ENCODE peak calls at places on chromosome 11, in seven cellular contexts. One of them, this sample, is unnamed.

GRCh38 chr11:123493393-123494063 is 63.5 kb downstream of the GRAMD1B start:
- DNase-seq in CD8-positive, alpha-beta T cell: no peak
- DNase-seq in heart right ventricle: no peak
- DNase-seq in fibroblast of lung: no peak
- DNase-seq in CD4-positive, CD25-positive, alpha-beta regulatory T cell: no peak
- DNase-seq in ovary: no peak
- DNase-seq in endodermal cell: peak; percentile 64
- DNase-seq in this sample: no peak

GRCh38 chr11:26944866-26945664 is 48.8 kb upstream of the FIBIN start:
- DNase-seq in CD4-positive, CD25-positive, alpha-beta regulatory T cell: no peak
- DNase-seq in fibroblast of lung: peak; percentile 30
- DNase-seq in heart right ventricle: no peak
- DNase-seq in ovary: no peak
- DNase-seq in CD8-positive, alpha-beta T cell: no peak
- DNase-seq in endodermal cell: no peak
- DNase-seq in this sample: no peak

GRCh38 chr11:95101935-95102334 is 12.3 kb downstream of the ENDOD1 start:
- DNase-seq in ovary: no peak
- DNase-seq in fibroblast of lung: no peak
- DNase-seq in CD4-positive, CD25-positive, alpha-beta regulatory T cell: no peak
- DNase-seq in heart right ventricle: no peak
- DNase-seq in endodermal cell: no peak
- DNase-seq in CD8-positive, alpha-beta T cell: no peak
- DNase-seq in this sample: no peak

GRCh38 chr11:23423119-23423518 is 562.8 kb upstream of the CCDC179 start:
- DNase-seq in endodermal cell: no peak
- DNase-seq in heart right ventricle: no peak
- DNase-seq in ovary: no peak
- DNase-seq in fibroblast of lung: peak; percentile 36
- DNase-seq in CD8-positive, alpha-beta T cell: no peak
- DNase-seq in CD4-positive, CD25-positive, alpha-beta regulatory T cell: no peak
- DNase-seq in this sample: no peak

GRCh38 chr11:57778318-57779037 is 16.9 kb downstream of the CTNND1 start:
- DNase-seq in CD4-positive, CD25-positive, alpha-beta regulatory T cell: no peak
- DNase-seq in ovary: peak; percentile 96
- DNase-seq in heart right ventricle: peak; percentile 96
- DNase-seq in fibroblast of lung: peak; percentile 96
- DNase-seq in CD8-positive, alpha-beta T cell: no peak
- DNase-seq in endodermal cell: peak; percentile 94
- DNase-seq in this sample: no peak

GRCh38 chr11:85182437-85183109 is 444.6 kb downstream of the DLG2 start:
- DNase-seq in ovary: no peak
- DNase-seq in CD8-positive, alpha-beta T cell: no peak
- DNase-seq in heart right ventricle: no peak
- DNase-seq in fibroblast of lung: peak; percentile 20
- DNase-seq in endodermal cell: peak; percentile 66
- DNase-seq in CD4-positive, CD25-positive, alpha-beta regulatory T cell: no peak
- DNase-seq in this sample: peak; percentile 33

GRCh38 chr11:13329670-13330401 is 52.2 kb downstream of the BMAL1 start:
- DNase-seq in CD4-positive, CD25-positive, alpha-beta regulatory T cell: no peak
- DNase-seq in endodermal cell: no peak
- DNase-seq in heart right ventricle: peak; percentile 40
- DNase-seq in CD8-positive, alpha-beta T cell: no peak
- DNase-seq in ovary: no peak
- DNase-seq in fibroblast of lung: no peak
- DNase-seq in this sample: no peak

GRCh38 chr11:113160652-113161051 is 153.7 kb upstream of the TTC12 start:
- DNase-seq in heart right ventricle: no peak
- DNase-seq in CD8-positive, alpha-beta T cell: no peak
- DNase-seq in fibroblast of lung: no peak
- DNase-seq in ovary: no peak
- DNase-seq in endodermal cell: no peak
- DNase-seq in CD4-positive, CD25-positive, alpha-beta regulatory T cell: no peak
- DNase-seq in this sample: no peak

GRCh38 chr11:6201486-6201885 is 2.5 kb downstream of the OR52W1 start:
- DNase-seq in CD8-positive, alpha-beta T cell: no peak
- DNase-seq in CD4-positive, CD25-positive, alpha-beta regulatory T cell: no peak
- DNase-seq in endodermal cell: no peak
- DNase-seq in heart right ventricle: no peak
- DNase-seq in fibroblast of lung: peak; percentile 2
- DNase-seq in ovary: no peak
- DNase-seq in this sample: no peak

GRCh38 chr11:75174781-75175370 is 24.0 kb downstream of the SLCO2B1 start:
- DNase-seq in fibroblast of lung: no peak
- DNase-seq in heart right ventricle: no peak
- DNase-seq in CD4-positive, CD25-positive, alpha-beta regulatory T cell: no peak
- DNase-seq in ovary: peak; percentile 77
- DNase-seq in CD8-positive, alpha-beta T cell: no peak
- DNase-seq in endodermal cell: no peak
- DNase-seq in this sample: no peak

GRCh38 chr11:56693428-56693827 is 5.5 kb upstream of the OR9G1 start:
- DNase-seq in ovary: no peak
- DNase-seq in heart right ventricle: no peak
- DNase-seq in fibroblast of lung: no peak
- DNase-seq in CD4-positive, CD25-positive, alpha-beta regulatory T cell: no peak
- DNase-seq in endodermal cell: no peak
- DNase-seq in CD8-positive, alpha-beta T cell: no peak
- DNase-seq in this sample: no peak

GRCh38 chr11:56700919-56701485 is 2.1 kb downstream of the OR9G1 start:
- DNase-seq in heart right ventricle: no peak
- DNase-seq in endodermal cell: no peak
- DNase-seq in fibroblast of lung: no peak
- DNase-seq in ovary: no peak
- DNase-seq in CD4-positive, CD25-positive, alpha-beta regulatory T cell: no peak
- DNase-seq in CD8-positive, alpha-beta T cell: no peak
- DNase-seq in this sample: no peak

GRCh38 chr11:56700242-56700918 is 1.5 kb downstream of the OR9G1 start:
- DNase-seq in fibroblast of lung: no peak
- DNase-seq in CD4-positive, CD25-positive, alpha-beta regulatory T cell: no peak
- DNase-seq in heart right ventricle: no peak
- DNase-seq in CD8-positive, alpha-beta T cell: no peak
- DNase-seq in endodermal cell: no peak
- DNase-seq in ovary: no peak
- DNase-seq in this sample: no peak

DNA sequence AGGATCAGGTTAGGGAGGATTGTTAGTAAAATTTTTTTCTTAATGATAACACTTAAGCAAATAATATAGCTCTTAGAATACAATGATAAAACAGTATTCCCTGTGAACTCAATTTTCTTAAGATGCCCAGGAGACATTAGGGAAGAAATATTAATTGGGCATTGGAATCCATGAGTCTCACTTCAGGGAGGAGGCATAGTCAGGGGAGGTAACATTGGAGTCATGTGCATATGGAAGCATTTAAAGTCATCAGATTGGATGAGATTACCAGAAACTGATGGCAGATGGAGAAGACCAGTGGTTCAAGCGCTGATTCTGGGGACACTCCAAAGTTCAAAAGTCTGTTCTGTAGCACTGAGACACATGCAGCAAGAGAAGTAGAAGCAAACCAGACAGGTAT is at the start of gene OR9G1:
- DNase-seq in CD8-positive, alpha-beta T cell: no peak
- DNase-seq in fibroblast of lung: no peak
- DNase-seq in CD4-positive, CD25-positive, alpha-beta regulatory T cell: no peak
- DNase-seq in heart right ventricle: no peak
- DNase-seq in ovary: no peak
- DNase-seq in endodermal cell: no peak
- DNase-seq in this sample: no peak
- H3K27ac ChIP-seq in CD8-positive, alpha-beta T cell: no peak within 1 kb of the TSS
- H3K27ac ChIP-seq in fibroblast of lung: no peak within 1 kb of the TSS
- H3K27ac ChIP-seq in CD4-positive, CD25-positive, alpha-beta regulatory T cell: no peak within 1 kb of the TSS
- H3K27ac ChIP-seq in heart right ventricle: no peak within 1 kb of the TSS
- H3K27ac ChIP-seq in ovary: no peak within 1 kb of the TSS
- H3K27ac ChIP-seq in endodermal cell: no peak within 1 kb of the TSS
- H3K27ac ChIP-seq in this sample: no peak within 1 kb of the TSS

GRCh38 chr11:133953571-133953970 is 3.2 kb downstream of the IGSF9B start:
- DNase-seq in CD8-positive, alpha-beta T cell: no peak
- DNase-seq in CD4-positive, CD25-positive, alpha-beta regulatory T cell: no peak
- DNase-seq in endodermal cell: no peak
- DNase-seq in ovary: no peak
- DNase-seq in fibroblast of lung: no peak
- DNase-seq in heart right ventricle: no peak
- DNase-seq in this sample: no peak

GRCh38 chr11:133950874-133951483 is 5.8 kb downstream of the IGSF9B start:
- DNase-seq in heart right ventricle: peak; percentile 77
- DNase-seq in fibroblast of lung: no peak
- DNase-seq in ovary: peak; percentile 55
- DNase-seq in endodermal cell: peak; percentile 75
- DNase-seq in CD4-positive, CD25-positive, alpha-beta regulatory T cell: no peak
- DNase-seq in CD8-positive, alpha-beta T cell: no peak
- DNase-seq in this sample: no peak

GRCh38 chr11:133952199-133953190 is 4.3 kb downstream of the IGSF9B start:
- DNase-seq in CD8-positive, alpha-beta T cell: no peak
- DNase-seq in heart right ventricle: no peak
- DNase-seq in fibroblast of lung: no peak
- DNase-seq in CD4-positive, CD25-positive, alpha-beta regulatory T cell: no peak
- DNase-seq in ovary: no peak
- DNase-seq in endodermal cell: no peak
- DNase-seq in this sample: no peak

GRCh38 chr11:133953999-133954398 is 2.8 kb downstream of the IGSF9B start:
- DNase-seq in CD8-positive, alpha-beta T cell: no peak
- DNase-seq in endodermal cell: no peak
- DNase-seq in heart right ventricle: no peak
- DNase-seq in CD4-positive, CD25-positive, alpha-beta regulatory T cell: no peak
- DNase-seq in ovary: no peak
- DNase-seq in fibroblast of lung: no peak
- DNase-seq in this sample: no peak

GRCh38 chr11:133951484-133952198 is 5.1 kb downstream of the IGSF9B start:
- DNase-seq in CD8-positive, alpha-beta T cell: no peak
- DNase-seq in fibroblast of lung: no peak
- DNase-seq in heart right ventricle: no peak
- DNase-seq in endodermal cell: peak; percentile 82
- DNase-seq in CD4-positive, CD25-positive, alpha-beta regulatory T cell: no peak
- DNase-seq in ovary: peak; percentile 45
- DNase-seq in this sample: no peak
- H3K4me3 ChIP-seq in CD8-positive, alpha-beta T cell: no peak overlapping the region
- H3K4me3 ChIP-seq in fibroblast of lung: no peak overlapping the region
- H3K4me3 ChIP-seq in heart right ventricle: peak overlapping the region; percentile 46
- H3K4me3 ChIP-seq in endodermal cell: no peak overlapping the region
- H3K4me3 ChIP-seq in CD4-positive, CD25-positive, alpha-beta regulatory T cell: no peak overlapping the region
- H3K4me3 ChIP-seq in ovary: peak overlapping the region; percentile 24
- H3K4me3 ChIP-seq in this sample: no peak overlapping the region

GRCh38 chr11:108242422-108242821 is 19.6 kb downstream of the ATM start:
- DNase-seq in CD4-positive, CD25-positive, alpha-beta regulatory T cell: no peak
- DNase-seq in endodermal cell: no peak
- DNase-seq in ovary: no peak
- DNase-seq in heart right ventricle: no peak
- DNase-seq in CD8-positive, alpha-beta T cell: no peak
- DNase-seq in fibroblast of lung: no peak
- DNase-seq in this sample: no peak

GRCh38 chr11:108246885-108247284 is 24.0 kb downstream of the ATM start:
- DNase-seq in heart right ventricle: no peak
- DNase-seq in endodermal cell: no peak
- DNase-seq in CD4-positive, CD25-positive, alpha-beta regulatory T cell: no peak
- DNase-seq in CD8-positive, alpha-beta T cell: no peak
- DNase-seq in ovary: no peak
- DNase-seq in fibroblast of lung: no peak
- DNase-seq in this sample: no peak

GRCh38 chr11:108241370-108242037 is 18.6 kb downstream of the ATM start:
- DNase-seq in CD8-positive, alpha-beta T cell: no peak
- DNase-seq in endodermal cell: no peak
- DNase-seq in heart right ventricle: no peak
- DNase-seq in fibroblast of lung: no peak
- DNase-seq in ovary: no peak
- DNase-seq in CD4-positive, CD25-positive, alpha-beta regulatory T cell: no peak
- DNase-seq in this sample: no peak

GRCh38 chr11:108246309-108246708 is 23.4 kb downstream of the ATM start:
- DNase-seq in fibroblast of lung: no peak
- DNase-seq in ovary: no peak
- DNase-seq in endodermal cell: no peak
- DNase-seq in heart right ventricle: no peak
- DNase-seq in CD8-positive, alpha-beta T cell: no peak
- DNase-seq in CD4-positive, CD25-positive, alpha-beta regulatory T cell: no peak
- DNase-seq in this sample: no peak
- H3K27ac ChIP-seq in fibroblast of lung: no peak overlapping the region
- H3K27ac ChIP-seq in ovary: no peak overlapping the region
- H3K27ac ChIP-seq in endodermal cell: no peak overlapping the region
- H3K27ac ChIP-seq in heart right ventricle: no peak overlapping the region
- H3K27ac ChIP-seq in CD8-positive, alpha-beta T cell: no peak overlapping the region
- H3K27ac ChIP-seq in CD4-positive, CD25-positive, alpha-beta regulatory T cell: no peak overlapping the region
- H3K27ac ChIP-seq in this sample: no peak overlapping the region

GRCh38 chr11:118625036-118625690 is 17.7 kb downstream of the PHLDB1 start:
- DNase-seq in CD8-positive, alpha-beta T cell: no peak
- DNase-seq in CD4-positive, CD25-positive, alpha-beta regulatory T cell: no peak
- DNase-seq in endodermal cell: no peak
- DNase-seq in fibroblast of lung: no peak
- DNase-seq in ovary: no peak
- DNase-seq in heart right ventricle: no peak
- DNase-seq in this sample: no peak

GRCh38 chr11:118622376-118623290 is 15.2 kb downstream of the PHLDB1 start:
- DNase-seq in endodermal cell: no peak
- DNase-seq in CD4-positive, CD25-positive, alpha-beta regulatory T cell: no peak
- DNase-seq in heart right ventricle: peak; percentile 67
- DNase-seq in fibroblast of lung: peak; percentile 63
- DNase-seq in CD8-positive, alpha-beta T cell: no peak
- DNase-seq in ovary: peak; percentile 45
- DNase-seq in this sample: no peak

GRCh38 chr11:118621071-118621815 is 13.8 kb downstream of the PHLDB1 start:
- DNase-seq in CD8-positive, alpha-beta T cell: no peak
- DNase-seq in heart right ventricle: peak; percentile 93
- DNase-seq in ovary: peak; percentile 92
- DNase-seq in fibroblast of lung: peak; percentile 81
- DNase-seq in endodermal cell: peak; percentile 97
- DNase-seq in CD4-positive, CD25-positive, alpha-beta regulatory T cell: no peak
- DNase-seq in this sample: no peak

GRCh38 chr11:118621898-118622375 is 14.5 kb downstream of the PHLDB1 start:
- DNase-seq in CD8-positive, alpha-beta T cell: no peak
- DNase-seq in fibroblast of lung: no peak
- DNase-seq in heart right ventricle: no peak
- DNase-seq in endodermal cell: no peak
- DNase-seq in ovary: peak; percentile 37
- DNase-seq in CD4-positive, CD25-positive, alpha-beta regulatory T cell: no peak
- DNase-seq in this sample: no peak

DNA sequence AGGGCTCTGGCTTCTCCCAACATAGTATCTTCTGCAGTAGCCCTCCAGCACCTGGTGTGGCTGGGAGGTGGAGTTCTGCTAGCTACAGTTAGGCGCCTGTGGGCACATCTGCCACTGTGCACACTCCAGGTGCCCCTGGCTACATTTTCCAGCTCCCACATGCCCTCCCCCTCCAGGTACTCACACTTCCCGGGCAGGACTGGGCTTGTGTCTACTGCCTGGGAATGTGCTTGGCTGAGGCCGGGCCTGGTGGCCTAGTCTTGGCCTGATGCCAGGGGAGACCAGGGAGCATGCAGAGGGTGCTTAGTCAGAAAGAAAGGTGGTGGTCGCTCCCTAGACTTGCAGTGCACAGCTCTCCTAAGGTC is 15.9 kb downstream of the PHLDB1 start:
- DNase-seq in ovary: peak; percentile 54
- DNase-seq in endodermal cell: no peak
- DNase-seq in fibroblast of lung: no peak
- DNase-seq in heart right ventricle: no peak
- DNase-seq in CD4-positive, CD25-positive, alpha-beta regulatory T cell: no peak
- DNase-seq in CD8-positive, alpha-beta T cell: no peak
- DNase-seq in this sample: no peak
- H3K4me3 ChIP-seq in ovary: no peak overlapping the region
- H3K4me3 ChIP-seq in endodermal cell: no peak overlapping the region
- H3K4me3 ChIP-seq in fibroblast of lung: peak overlapping the region; percentile 73
- H3K4me3 ChIP-seq in heart right ventricle: no peak overlapping the region
- H3K4me3 ChIP-seq in CD4-positive, CD25-positive, alpha-beta regulatory T cell: no peak overlapping the region
- H3K4me3 ChIP-seq in CD8-positive, alpha-beta T cell: no peak overlapping the region
- H3K4me3 ChIP-seq in this sample: no peak overlapping the region

GRCh38 chr11:62896049-62896448 is 15.4 kb downstream of the SLC3A2 start:
- DNase-seq in ovary: no peak
- DNase-seq in heart right ventricle: peak; percentile 17
- DNase-seq in fibroblast of lung: no peak
- DNase-seq in CD4-positive, CD25-positive, alpha-beta regulatory T cell: no peak
- DNase-seq in CD8-positive, alpha-beta T cell: no peak
- DNase-seq in endodermal cell: no peak
- DNase-seq in this sample: no peak
- H3K27ac ChIP-seq in ovary: no peak overlapping the region
- H3K27ac ChIP-seq in heart right ventricle: peak overlapping the region; percentile 35
- H3K27ac ChIP-seq in fibroblast of lung: no peak overlapping the region
- H3K27ac ChIP-seq in CD4-positive, CD25-positive, alpha-beta regulatory T cell: no peak overlapping the region
- H3K27ac ChIP-seq in CD8-positive, alpha-beta T cell: no peak overlapping the region
- H3K27ac ChIP-seq in endodermal cell: no peak overlapping the region
- H3K27ac ChIP-seq in this sample: no peak overlapping the region

This sample was measured in iPS DF 6.9.